ENCODE peak calls at places on chromosomes 6 and 20, in five cellular contexts. B, C, M, D and V are unnamed samples.

GRCh38 chr6:2132416-2132815 is 113.0 kb downstream of the GMDS start:
- DNase-seq in M (no peak), C (no peak), B (no peak), D (no peak), V (no peak)

GRCh38 chr20:47305667-47306066 is 50.8 kb downstream of the ZMYND8 start:
- DNase-seq in C (no peak), D (no peak), B (no peak), M (no peak), V (no peak)

GRCh38 chr6:9523462-9523861 is 891.4 kb downstream of the TFAP2A start:
- DNase-seq in M (no peak), C (no peak), B (no peak), D (peak; percentile 48), V (no peak)

GRCh38 chr6:45710304-45710821 is 305.3 kb downstream of the CLIC5 start:
- DNase-seq in M (peak; percentile 58), D (peak; percentile 32), B (no peak), C (no peak), V (no peak)

GRCh38 chr6:7150381-7151064 is 42.8 kb downstream of the RREB1 start:
- DNase-seq in B (no peak), M (no peak), D (no peak), C (peak; percentile 68), V (no peak)

GRCh38 chr6:142377112-142377848 is 75.5 kb downstream of the ADGRG6 start:
- DNase-seq in C (peak; percentile 45), M (no peak), B (no peak), D (peak; percentile 50), V (no peak)

GRCh38 chr6:45584127-45584526 is 206.4 kb upstream of the SUPT3H start:
- DNase-seq in C (no peak), D (no peak), B (no peak), M (no peak), V (no peak)

GRCh38 chr6:24543683-24544082 is 48.9 kb downstream of the ALDH5A1 start:
- DNase-seq in M (no peak), C (no peak), B (no peak), D (no peak), V (no peak)

GRCh38 chr6:130520801-130521200 is 155.0 kb downstream of the TMEM200A start:
- DNase-seq in M (no peak), C (no peak), D (no peak), B (no peak), V (no peak)

GRCh38 chr6:125746731-125747588 is 2.5 kb upstream of the HEY2 start:
- DNase-seq in M (peak; percentile 51), C (peak; percentile 93), B (peak; percentile 64), D (peak; percentile 62), V (peak; percentile 46)

GRCh38 chr6:7147051-7147671 is 39.4 kb downstream of the RREB1 start:
- DNase-seq in M (no peak), D (no peak), C (peak; percentile 75), B (no peak), V (no peak)

GRCh38 chr20:23361108-23361650 is 803 bp upstream of the GZF1 start:
- DNase-seq in B (no peak), C (no peak), M (no peak), D (peak; percentile 58), V (no peak)

GRCh38 chr6:46925563-46926253 is 4.0 kb upstream of the ADGRF5 start:
- DNase-seq in M (peak; percentile 75), C (no peak), D (peak; percentile 56), B (peak; percentile 70), V (peak; percentile 59)

GRCh38 chr6:118318648-118319047 is 229.4 kb upstream of the PLN start:
- DNase-seq in M (no peak), C (no peak), D (no peak), B (no peak), V (no peak)

GRCh38 chr20:34992751-34993417 is 37.2 kb downstream of the MYH7B start:
- DNase-seq in B (no peak), M (no peak), D (no peak), C (no peak), V (peak; percentile 67)

GRCh38 chr20:34995192-34995591 is 39.5 kb downstream of the MYH7B start:
- DNase-seq in D (no peak), M (no peak), C (no peak), B (peak; percentile 75), V (peak; percentile 56)

GRCh38 chr20:34995696-34996095 is 40.0 kb downstream of the MYH7B start:
- DNase-seq in C (no peak), M (no peak), B (no peak), D (no peak), V (no peak)

GRCh38 chr20:34993941-34994508 is 38.4 kb downstream of the MYH7B start:
- DNase-seq in B (no peak), C (no peak), D (no peak), M (no peak), V (peak; percentile 65)

GRCh38 chr20:34994509-34995131 is 39.0 kb downstream of the MYH7B start:
- DNase-seq in M (no peak), D (no peak), B (no peak), C (no peak), V (peak; percentile 74)
- H3K4me1 ChIP-seq in M (no peaks in the 10 kb centered on the region), D (no peaks in the 10 kb centered on the region), B (no peaks in the 10 kb centered on the region), C (no peaks in the 10 kb centered on the region), V (no peaks in the 10 kb centered on the region)

GRCh38 chr6:108608453-108609275 is 47.9 kb downstream of the FOXO3 start:
- DNase-seq in B (no peak), M (no peak), D (no peak), C (peak; percentile 34), V (no peak)

GRCh38 chr6:108612852-108613251 is 52.1 kb downstream of the FOXO3 start:
- DNase-seq in D (no peak), M (no peak), B (no peak), C (no peak), V (no peak)

GRCh38 chr6:108609276-108609769 is 48.6 kb downstream of the FOXO3 start:
- DNase-seq in B (no peak), D (no peak), M (no peak), C (no peak), V (no peak)

GRCh38 chr6:108606130-108606797 is 45.5 kb downstream of the FOXO3 start:
- DNase-seq in M (no peak), D (no peak), C (no peak), B (no peak), V (no peak)

DNA sequence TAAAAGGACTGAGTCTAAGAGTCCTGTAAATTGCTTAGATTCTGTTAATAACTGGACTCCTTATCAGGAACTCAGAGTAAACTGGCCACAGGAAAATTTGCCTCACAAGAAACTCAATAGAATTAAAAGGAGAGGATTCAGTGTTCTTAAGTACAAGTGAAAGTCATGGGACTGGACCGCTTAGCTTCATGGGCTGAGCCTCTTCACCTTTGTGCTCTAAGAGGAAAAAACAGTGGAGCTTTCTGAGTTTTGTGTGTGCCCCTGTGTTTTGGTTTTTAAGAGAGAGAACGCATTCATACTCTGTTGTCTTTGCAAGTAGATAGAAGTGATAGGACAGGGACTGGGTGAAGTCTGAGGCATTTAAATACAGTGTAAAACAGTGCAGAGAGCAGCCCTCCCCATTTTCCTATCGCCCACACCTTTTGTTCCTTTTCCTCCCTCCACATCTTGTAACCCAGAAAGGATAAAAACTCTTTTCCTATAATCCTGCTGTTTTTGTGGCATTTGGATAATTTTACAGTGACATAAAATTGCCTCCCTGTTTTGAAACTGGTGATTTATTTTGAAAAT is 49.6 kb downstream of the FOXO3 start:
- DNase-seq in B (no peak), D (no peak), M (no peak), C (peak; percentile 16), V (no peak)
- H3K4me1 ChIP-seq in B (no peaks in the 10 kb centered on the region), D (peaks cover 46% of the 10 kb centered on the region), M (peaks cover 62% of the 10 kb centered on the region), C (peaks cover 29% of the 10 kb centered on the region), V (peaks cover 52% of the 10 kb centered on the region)

GRCh38 chr6:135054575-135055498 is at the start of gene HBS1L:
- DNase-seq in C (peak; percentile 99), M (peak; percentile 98), D (peak; percentile 99), B (peak; percentile 95), V (peak; percentile 100)

GRCh38 chr6:135053433-135053832 is 1.2 kb downstream of the HBS1L start:
- DNase-seq in M (no peak), D (no peak), B (no peak), C (no peak), V (no peak)

GRCh38 chr6:135056632-135057031 is 2.0 kb upstream of the HBS1L start:
- DNase-seq in B (no peak), M (no peak), C (no peak), D (no peak), V (no peak)

GRCh38 chr6:135054238-135054574 is 416 bp downstream of the HBS1L start:
- DNase-seq in C (peak; percentile 6), D (peak; percentile 4), B (no peak), M (no peak), V (no peak)

GRCh38 chr6:135052939-135053338 is 1.7 kb downstream of the HBS1L start:
- DNase-seq in B (no peak), C (no peak), M (no peak), D (no peak), V (no peak)
- H3K4me1 ChIP-seq in B (no peaks in the 10 kb centered on the region), C (peaks cover 10% of the 10 kb centered on the region), M (peaks cover 23% of the 10 kb centered on the region), D (peaks cover 13% of the 10 kb centered on the region), V (peaks cover 8% of the 10 kb centered on the region)

GRCh38 chr20:31547720-31548298 is 33.6 kb downstream of the HM13 start:
- DNase-seq in D (no peak), M (no peak), B (no peak), C (no peak), V (no peak)
- H3K4me1 ChIP-seq in D (peaks cover 22% of the 10 kb centered on the region), M (peaks cover 28% of the 10 kb centered on the region), B (no peaks in the 10 kb centered on the region), C (peaks cover 11% of the 10 kb centered on the region), V (peaks cover 35% of the 10 kb centered on the region)

DNA sequence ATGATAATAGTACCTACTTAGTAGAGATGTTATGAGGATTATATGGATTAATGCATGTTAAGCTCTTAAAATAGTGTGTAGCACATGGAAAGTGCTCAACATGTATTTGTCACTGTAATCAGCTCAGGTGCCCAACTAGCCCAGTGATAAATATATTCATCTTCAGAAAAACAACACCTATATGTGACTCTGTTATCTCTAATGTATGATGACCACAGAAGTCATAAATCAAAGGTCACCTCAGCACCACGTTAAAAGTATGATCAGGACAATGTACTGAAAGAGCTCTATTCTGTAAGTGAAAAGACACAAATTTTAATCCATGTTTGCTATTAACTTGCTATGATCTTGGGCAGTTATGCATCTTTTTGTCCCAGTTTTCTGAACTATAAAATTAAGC is 36.8 kb upstream of the TENT5A start:
- DNase-seq in B (no peak), D (no peak), C (no peak), M (no peak), V (no peak)
- H3K4me1 ChIP-seq in B (no peaks in the 10 kb centered on the region), D (peaks cover 12% of the 10 kb centered on the region), C (peaks cover 4% of the 10 kb centered on the region), M (peaks cover 17% of the 10 kb centered on the region), V (peaks cover 18% of the 10 kb centered on the region)

DNA sequence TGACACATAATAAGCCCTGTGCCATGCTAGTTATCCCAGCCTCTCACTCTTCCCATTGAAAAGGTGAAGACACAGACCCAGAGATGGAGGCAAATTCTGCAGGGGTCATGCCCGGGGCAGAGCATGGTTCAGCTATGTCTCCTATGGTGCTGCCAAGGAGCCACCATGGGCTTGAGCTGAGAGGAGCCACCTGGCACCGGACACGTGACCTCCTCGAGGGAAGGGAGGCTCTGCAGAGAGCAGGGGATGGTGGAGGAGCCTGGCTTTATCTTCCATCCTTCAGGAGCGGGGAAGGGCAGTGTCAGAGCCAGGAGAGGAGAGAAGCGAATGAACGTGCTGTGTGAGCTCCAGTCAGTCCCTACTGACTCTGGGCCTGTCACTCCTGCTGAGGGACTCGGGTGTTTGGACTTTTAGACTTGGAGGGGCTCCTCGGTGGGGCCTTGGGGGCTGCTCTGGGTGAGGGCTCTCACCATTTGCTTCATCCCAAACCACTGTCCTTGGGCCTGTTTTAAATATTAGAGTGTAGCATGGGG is 11.1 kb upstream of the CCN5 start:
- DNase-seq in M (no peak), B (no peak), C (no peak), D (no peak), V (no peak)
- H3K4me1 ChIP-seq in M (peaks cover 33% of the 10 kb centered on the region), B (peaks cover 10% of the 10 kb centered on the region), C (peaks cover 18% of the 10 kb centered on the region), D (peaks cover 6% of the 10 kb centered on the region), V (peaks cover 13% of the 10 kb centered on the region)

GRCh38 chr6:43780293-43780692 is 10.3 kb downstream of the VEGFA start:
- DNase-seq in M (no peak), D (no peak), C (no peak), B (no peak), V (no peak)
- H3K4me1 ChIP-seq in M (peaks cover 15% of the 10 kb centered on the region), D (peaks cover 2% of the 10 kb centered on the region), C (peaks cover 6% of the 10 kb centered on the region), B (no peaks in the 10 kb centered on the region), V (peaks cover 12% of the 10 kb centered on the region)